ENCODE peak calls at places on chromosomes 16 and 17, in eight cellular contexts. F is esophagus squamous epithelium, H is brain microvascular endothelial cell, S is colonic mucosa, I is ovary, D is sigmoid colon, U is fibroblast of the aortic adventitia, J is fibroblast of lung. Z is an unnamed sample.

GRCh38 chr17:10739341-10739905 is 9.6 kb upstream of the TMEM220 start:
- DNase-seq in F (no peak), H (no peak), S (no peak), I (no peak), D (peak), U (no peak), J (no peak), Z (no peak)

GRCh38 chr17:37607637-37608368 is 1.4 kb downstream of the SYNRG start:
- DNase-seq in F (no peak), H (no peak), S (no peak), I (no peak), D (no peak), U (no peak), J (no peak), Z (peak)

GRCh38 chr17:72191356-72191755 is 70.5 kb downstream of the SOX9 start:
- DNase-seq in F (no peak), H (no peak), S (no peak), I (no peak), D (no peak), U (no peak), J (no peak), Z (no peak)

GRCh38 chr17:9074106-9074505 is 52.8 kb downstream of the NTN1 start:
- DNase-seq in F (no peak), H (no peak), S (no peak), I (no peak), D (no peak), U (no peak), J (no peak), Z (no peak)

GRCh38 chr16:69397821-69398521 is 12.2 kb upstream of the TERF2 start:
- DNase-seq in F (no peak), H (peak), S (peak), I (peak), D (no peak), U (peak), J (peak), Z (no peak)

GRCh38 chr16:85321856-85322271 is 209.6 kb upstream of the CIBAR2 start:
- DNase-seq in F (no peak), H (peak), S (peak), I (peak), D (peak), U (peak), J (peak), Z (no peak)

GRCh38 chr17:28405632-28406477 is at the start of gene SLC46A1:
- DNase-seq in F (no peak), H (no peak), S (peak), I (peak), D (peak), U (peak), J (no peak), Z (peak)

GRCh38 chr17:56891751-56892150 is 22.1 kb downstream of the TRIM25 start:
- DNase-seq in F (no peak), H (no peak), S (no peak), I (no peak), D (no peak), U (no peak), J (no peak), Z (peak)

GRCh38 chr17:63984651-63985386 is 12.1 kb upstream of the SCN4A start:
- DNase-seq in F (no peak), H (peak), S (peak), I (peak), D (no peak), U (peak), J (peak), Z (peak)

GRCh38 chr17:43908111-43908721 is 880 bp upstream of the MPP2 start:
- DNase-seq in F (no peak), H (peak), S (peak), I (peak), D (peak), U (peak), J (peak), Z (peak)

GRCh38 chr16:79810449-79811189 is 210.1 kb upstream of the MAF start:
- DNase-seq in F (no peak), H (no peak), S (no peak), I (no peak), D (no peak), U (no peak), J (no peak), Z (no peak)

GRCh38 chr17:79892457-79893236 is 53.4 kb upstream of the CBX4 start:
- DNase-seq in F (no peak), H (no peak), S (peak), I (no peak), D (peak), U (no peak), J (no peak), Z (no peak)

GRCh38 chr17:79888009-79888540 is 48.8 kb upstream of the CBX4 start:
- DNase-seq in F (no peak), H (no peak), S (no peak), I (no peak), D (no peak), U (no peak), J (no peak), Z (no peak)

GRCh38 chr17:79888811-79889634 is 49.8 kb upstream of the CBX4 start:
- DNase-seq in F (no peak), H (peak), S (no peak), I (no peak), D (no peak), U (no peak), J (no peak), Z (no peak)

GRCh38 chr17:79891113-79891730 is 52.0 kb upstream of the CBX4 start:
- DNase-seq in F (no peak), H (no peak), S (no peak), I (no peak), D (no peak), U (no peak), J (no peak), Z (no peak)

DNA sequence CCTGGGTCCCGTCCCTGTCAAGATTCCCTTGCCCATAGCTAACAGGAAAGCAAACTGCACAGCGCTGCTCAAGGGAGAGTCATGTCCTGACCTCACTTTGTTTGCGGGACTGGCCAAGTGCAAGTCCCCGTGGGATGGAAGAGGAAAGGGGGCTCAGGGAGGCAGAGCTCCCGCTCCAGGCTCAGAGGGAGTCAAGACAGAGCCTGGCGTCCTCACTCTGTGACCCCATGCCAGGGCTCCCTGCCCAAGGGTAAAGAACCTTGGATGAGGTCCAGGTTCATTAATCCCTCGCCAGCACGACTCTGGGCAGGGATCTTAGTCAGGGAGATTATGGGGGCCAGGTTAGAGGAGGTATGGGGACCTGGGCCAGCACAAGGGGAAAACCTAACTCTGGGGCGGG is 51.5 kb upstream of the CBX4 start:
- DNase-seq in F (no peak), H (no peak), S (no peak), I (no peak), D (no peak), U (no peak), J (no peak), Z (no peak)
- TF ChIP-seq CTCF in F (no peak), H (no peak), S (no peak), I (no peak), D (no peak), U (no peak), J (no peak), Z (no peak)

DNA sequence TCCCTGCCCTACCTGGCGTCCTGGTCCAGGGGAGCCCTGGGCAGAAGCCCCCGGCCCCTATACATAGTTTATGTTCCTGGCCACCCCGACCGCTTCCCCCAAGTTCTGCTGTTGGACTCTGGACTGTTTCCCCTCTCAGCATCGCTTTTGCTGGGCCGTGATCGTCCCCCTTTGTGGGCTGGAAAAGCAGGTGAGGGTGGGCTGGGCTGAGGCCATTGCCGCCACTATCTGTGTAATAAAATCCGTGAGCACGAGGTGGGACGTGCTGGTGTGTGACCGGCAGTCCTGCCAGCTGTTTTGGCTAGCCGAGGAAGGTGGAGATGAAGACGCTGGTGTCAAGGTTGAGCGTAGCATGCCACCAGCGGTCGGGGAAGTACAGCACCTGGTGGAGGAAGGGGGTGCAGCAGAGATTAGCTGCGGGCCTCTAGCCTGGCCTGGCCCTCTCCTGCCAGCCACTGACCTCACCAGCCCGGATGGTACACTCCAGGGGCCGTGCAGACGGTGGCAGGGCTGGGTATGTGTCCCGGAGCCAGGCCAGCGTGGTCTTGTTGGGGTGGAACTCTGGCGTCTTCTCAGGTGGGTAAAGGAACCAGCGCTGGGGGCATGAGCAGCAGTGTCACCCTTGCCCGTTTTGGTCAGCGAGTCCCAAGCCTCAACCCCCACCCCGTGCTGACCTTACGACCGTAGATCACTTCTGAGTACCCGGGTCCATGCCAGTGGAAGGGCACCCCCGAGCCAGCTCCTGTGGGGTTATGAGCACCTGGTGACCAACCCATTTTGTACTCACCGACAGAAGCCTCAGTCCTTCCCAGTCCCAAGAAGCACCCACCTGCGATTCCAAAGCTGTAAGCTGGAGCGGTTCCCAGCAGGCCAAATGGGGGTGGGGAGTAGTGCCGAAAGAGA is 1.4 kb downstream of the JMJD8 start:
- DNase-seq in F (no peak), H (no peak), S (no peak), I (peak), D (peak), U (no peak), J (no peak), Z (no peak)
- TF ChIP-seq CTCF in F (no peak), H (no peak), S (no peak), I (peak), D (no peak), U (no peak), J (no peak), Z (no peak)

GRCh38 chr16:58000706-58001676 is at the start of gene USB1:
- DNase-seq in F (no peak), H (peak), S (peak), I (peak), D (peak), U (peak), J (peak), Z (peak)

GRCh38 chr16:57999971-58000705 is at the start of gene ZNF319:
- DNase-seq in F (no peak), H (no peak), S (no peak), I (peak), D (no peak), U (no peak), J (no peak), Z (peak)

GRCh38 chr16:57998484-57998883 is 2.0 kb downstream of the ZNF319 start:
- DNase-seq in F (no peak), H (no peak), S (peak), I (no peak), D (no peak), U (peak), J (peak), Z (peak)

GRCh38 chr16:57998992-57999365 is 1.5 kb downstream of the ZNF319 start:
- DNase-seq in F (no peak), H (no peak), S (no peak), I (no peak), D (no peak), U (peak), J (no peak), Z (no peak)

DNA sequence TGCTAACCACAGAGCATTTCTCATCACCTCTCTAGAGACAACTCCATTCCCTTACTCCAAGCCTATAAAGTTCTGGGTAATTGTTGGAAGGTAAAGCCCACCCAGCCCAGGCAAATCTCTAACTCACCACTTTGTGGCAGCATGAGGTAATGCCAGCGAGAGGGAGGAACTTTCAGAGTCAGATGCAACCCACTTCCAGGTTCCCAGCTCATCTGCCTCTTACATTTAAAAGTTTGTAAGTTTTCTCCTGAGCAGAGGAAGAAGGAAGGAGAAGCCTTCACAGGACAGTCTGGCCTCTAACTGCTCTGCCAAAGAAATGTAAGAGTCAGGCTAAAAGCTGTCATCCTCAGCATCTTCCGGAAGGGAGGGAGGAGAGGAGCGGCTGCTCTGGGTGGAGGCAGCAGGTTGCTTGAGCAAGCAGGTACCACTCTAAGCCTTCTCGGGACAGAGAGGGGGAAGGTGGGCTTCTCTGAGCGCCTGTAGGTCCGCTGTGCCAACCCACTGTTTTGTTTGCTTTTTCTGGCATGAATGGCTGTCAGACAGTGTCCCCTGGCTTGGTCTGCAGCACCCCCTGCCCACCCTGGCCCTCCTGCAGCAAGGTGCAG is 1.0 kb downstream of the ZNF319 start:
- DNase-seq in F (no peak), H (no peak), S (no peak), I (no peak), D (no peak), U (no peak), J (peak), Z (peak)
- TF ChIP-seq CTCF in F (no peak), H (peak), S (no peak), I (no peak), D (no peak), U (no peak), J (peak), Z (no peak)

GRCh38 chr17:78687944-78688343 is 94.1 kb downstream of the CYTH1 start:
- DNase-seq in F (no peak), H (no peak), S (no peak), I (no peak), D (no peak), U (no peak), J (no peak), Z (no peak)

GRCh38 chr17:78692460-78693010 is 89.5 kb downstream of the CYTH1 start:
- DNase-seq in F (no peak), H (no peak), S (no peak), I (no peak), D (no peak), U (no peak), J (no peak), Z (no peak)

GRCh38 chr17:78693346-78694083 is 88.6 kb downstream of the CYTH1 start:
- DNase-seq in F (no peak), H (no peak), S (no peak), I (no peak), D (no peak), U (no peak), J (no peak), Z (no peak)

GRCh38 chr17:78687125-78687524 is 94.9 kb downstream of the CYTH1 start:
- DNase-seq in F (no peak), H (no peak), S (no peak), I (no peak), D (no peak), U (no peak), J (no peak), Z (no peak)

GRCh38 chr17:78689029-78689428 is 93.0 kb downstream of the CYTH1 start:
- DNase-seq in F (no peak), H (no peak), S (no peak), I (no peak), D (no peak), U (no peak), J (no peak), Z (no peak)
- TF ChIP-seq CTCF in F (no peak), H (peak), S (no peak), I (no peak), D (no peak), U (no peak), J (no peak), Z (no peak)

Z was measured in activated CD8-positive, alpha-beta T cell treated with anti-CD3 and anti-CD28 coated beads for 36 hours.